ENCODE peak calls at places on chromosomes 4 and X, in eight cellular contexts. One of them, this sample, is unnamed.

GRCh38 chr4:336099-336892 is 1.3 kb upstream of the ZNF141 start:
- DNase-seq in GM23338: peak
- DNase-seq in endothelial cell: peak
- DNase-seq in H1: peak
- DNase-seq in tibial artery: peak
- DNase-seq in neural progenitor cell: peak
- DNase-seq in HFF-Myc: no peak
- DNase-seq in spleen: peak
- DNase-seq in this sample: peak

GRCh38 chrX:145821291-145821897 is 3.8 kb downstream of the SLITRK2 start:
- DNase-seq in GM23338: peak
- DNase-seq in endothelial cell: peak
- DNase-seq in H1: peak
- DNase-seq in tibial artery: no peak
- DNase-seq in neural progenitor cell: peak
- DNase-seq in HFF-Myc: no peak
- DNase-seq in spleen: no peak
- DNase-seq in this sample: peak

GRCh38 chr4:47510506-47511143 is 25.6 kb downstream of the ATP10D start:
- DNase-seq in GM23338: no peak
- DNase-seq in endothelial cell: no peak
- DNase-seq in H1: no peak
- DNase-seq in tibial artery: no peak
- DNase-seq in neural progenitor cell: no peak
- DNase-seq in HFF-Myc: no peak
- DNase-seq in spleen: no peak
- DNase-seq in this sample: peak

GRCh38 chr4:74451214-74451661 is 6.3 kb downstream of the AREG start:
- DNase-seq in GM23338: peak
- DNase-seq in endothelial cell: no peak
- DNase-seq in H1: no peak
- DNase-seq in tibial artery: no peak
- DNase-seq in neural progenitor cell: no peak
- DNase-seq in HFF-Myc: no peak
- DNase-seq in spleen: no peak
- DNase-seq in this sample: no peak

GRCh38 chr4:40335508-40335860 is 351 bp downstream of the CHRNA9 start:
- DNase-seq in GM23338: no peak
- DNase-seq in endothelial cell: no peak
- DNase-seq in H1: no peak
- DNase-seq in tibial artery: no peak
- DNase-seq in neural progenitor cell: no peak
- DNase-seq in HFF-Myc: no peak
- DNase-seq in spleen: no peak
- DNase-seq in this sample: no peak

GRCh38 chr4:81314897-81315470 is 100.0 kb upstream of the PRKG2 start:
- DNase-seq in GM23338: no peak
- DNase-seq in endothelial cell: no peak
- DNase-seq in H1: no peak
- DNase-seq in tibial artery: no peak
- DNase-seq in neural progenitor cell: no peak
- DNase-seq in HFF-Myc: no peak
- DNase-seq in spleen: no peak
- DNase-seq in this sample: no peak

GRCh38 chr4:1026115-1026514 is 14.7 kb downstream of the FGFRL1 start:
- DNase-seq in GM23338: no peak
- DNase-seq in endothelial cell: no peak
- DNase-seq in H1: no peak
- DNase-seq in tibial artery: no peak
- DNase-seq in neural progenitor cell: no peak
- DNase-seq in HFF-Myc: no peak
- DNase-seq in spleen: no peak
- DNase-seq in this sample: peak

GRCh38 chr4:185071412-185071811 is 53.1 kb downstream of the HELT start:
- DNase-seq in GM23338: no peak
- DNase-seq in endothelial cell: no peak
- DNase-seq in H1: no peak
- DNase-seq in tibial artery: no peak
- DNase-seq in neural progenitor cell: peak
- DNase-seq in HFF-Myc: no peak
- DNase-seq in spleen: no peak
- DNase-seq in this sample: no peak

GRCh38 chr4:128663325-128663724 is 146.2 kb upstream of the JADE1 start:
- DNase-seq in GM23338: no peak
- DNase-seq in endothelial cell: no peak
- DNase-seq in H1: no peak
- DNase-seq in tibial artery: no peak
- DNase-seq in neural progenitor cell: no peak
- DNase-seq in HFF-Myc: no peak
- DNase-seq in spleen: no peak
- DNase-seq in this sample: peak

GRCh38 chr4:41204400-41204978 is 9.9 kb downstream of the APBB2 start:
- DNase-seq in GM23338: no peak
- DNase-seq in endothelial cell: no peak
- DNase-seq in H1: no peak
- DNase-seq in tibial artery: no peak
- DNase-seq in neural progenitor cell: no peak
- DNase-seq in HFF-Myc: no peak
- DNase-seq in spleen: no peak
- DNase-seq in this sample: no peak

GRCh38 chrX:136162827-136163427 is 15.6 kb downstream of the FHL1 start:
- DNase-seq in GM23338: peak
- DNase-seq in endothelial cell: peak
- DNase-seq in H1: peak
- DNase-seq in tibial artery: no peak
- DNase-seq in neural progenitor cell: peak
- DNase-seq in HFF-Myc: no peak
- DNase-seq in spleen: no peak
- DNase-seq in this sample: peak

GRCh38 chrX:44872319-44872816 is 620 bp upstream of the KDM6A start:
- DNase-seq in GM23338: peak
- DNase-seq in endothelial cell: peak
- DNase-seq in H1: no peak
- DNase-seq in tibial artery: peak
- DNase-seq in neural progenitor cell: no peak
- DNase-seq in HFF-Myc: no peak
- DNase-seq in spleen: peak
- DNase-seq in this sample: peak

DNA sequence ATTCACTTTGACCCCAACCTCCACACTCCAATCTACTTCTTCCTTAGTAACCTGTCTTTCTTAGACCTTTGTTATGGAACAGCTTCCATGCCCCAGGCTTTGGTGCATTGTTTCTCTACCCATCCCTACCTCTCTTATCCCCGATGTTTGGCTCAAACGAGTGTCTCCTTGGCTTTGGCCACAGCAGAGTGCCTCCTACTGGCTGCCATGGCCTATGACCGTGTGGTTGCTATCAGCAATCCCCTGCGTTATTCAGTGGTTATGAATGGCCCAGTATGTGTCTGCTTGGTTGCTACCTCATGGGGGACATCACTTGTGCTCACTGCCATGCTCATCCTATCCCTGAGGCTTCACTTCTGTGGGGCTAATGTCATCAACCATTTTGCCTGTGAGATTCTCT is 344 bp downstream of the OR13H1 start:
- DNase-seq in GM23338: no peak
- DNase-seq in endothelial cell: no peak
- DNase-seq in H1: no peak
- DNase-seq in tibial artery: no peak
- DNase-seq in neural progenitor cell: no peak
- DNase-seq in HFF-Myc: no peak
- DNase-seq in spleen: no peak
- DNase-seq in this sample: no peak
- TF ChIP-seq CTCF in GM23338: peak
- TF ChIP-seq CTCF in endothelial cell: no peak
- TF ChIP-seq CTCF in H1: no peak
- TF ChIP-seq CTCF in tibial artery: no peak
- TF ChIP-seq CTCF in neural progenitor cell: no peak
- TF ChIP-seq CTCF in HFF-Myc: no peak
- TF ChIP-seq CTCF in spleen: no peak
- TF ChIP-seq CTCF in this sample: no peak

GRCh38 chr4:170090667-170091052 is 904 bp upstream of the AADAT start:
- DNase-seq in GM23338: no peak
- DNase-seq in endothelial cell: no peak
- DNase-seq in H1: no peak
- DNase-seq in tibial artery: no peak
- DNase-seq in neural progenitor cell: no peak
- DNase-seq in HFF-Myc: no peak
- DNase-seq in spleen: no peak
- DNase-seq in this sample: no peak

GRCh38 chr4:170088686-170089085 is 1.1 kb downstream of the AADAT start:
- DNase-seq in GM23338: no peak
- DNase-seq in endothelial cell: no peak
- DNase-seq in H1: no peak
- DNase-seq in tibial artery: no peak
- DNase-seq in neural progenitor cell: no peak
- DNase-seq in HFF-Myc: no peak
- DNase-seq in spleen: no peak
- DNase-seq in this sample: no peak

GRCh38 chr4:170091069-170091696 is 1.4 kb upstream of the AADAT start:
- DNase-seq in GM23338: peak
- DNase-seq in endothelial cell: no peak
- DNase-seq in H1: peak
- DNase-seq in tibial artery: no peak
- DNase-seq in neural progenitor cell: no peak
- DNase-seq in HFF-Myc: no peak
- DNase-seq in spleen: no peak
- DNase-seq in this sample: no peak

GRCh38 chr4:170089274-170089742 is 448 bp downstream of the AADAT start:
- DNase-seq in GM23338: peak
- DNase-seq in endothelial cell: peak
- DNase-seq in H1: no peak
- DNase-seq in tibial artery: no peak
- DNase-seq in neural progenitor cell: peak
- DNase-seq in HFF-Myc: no peak
- DNase-seq in spleen: no peak
- DNase-seq in this sample: peak

DNA sequence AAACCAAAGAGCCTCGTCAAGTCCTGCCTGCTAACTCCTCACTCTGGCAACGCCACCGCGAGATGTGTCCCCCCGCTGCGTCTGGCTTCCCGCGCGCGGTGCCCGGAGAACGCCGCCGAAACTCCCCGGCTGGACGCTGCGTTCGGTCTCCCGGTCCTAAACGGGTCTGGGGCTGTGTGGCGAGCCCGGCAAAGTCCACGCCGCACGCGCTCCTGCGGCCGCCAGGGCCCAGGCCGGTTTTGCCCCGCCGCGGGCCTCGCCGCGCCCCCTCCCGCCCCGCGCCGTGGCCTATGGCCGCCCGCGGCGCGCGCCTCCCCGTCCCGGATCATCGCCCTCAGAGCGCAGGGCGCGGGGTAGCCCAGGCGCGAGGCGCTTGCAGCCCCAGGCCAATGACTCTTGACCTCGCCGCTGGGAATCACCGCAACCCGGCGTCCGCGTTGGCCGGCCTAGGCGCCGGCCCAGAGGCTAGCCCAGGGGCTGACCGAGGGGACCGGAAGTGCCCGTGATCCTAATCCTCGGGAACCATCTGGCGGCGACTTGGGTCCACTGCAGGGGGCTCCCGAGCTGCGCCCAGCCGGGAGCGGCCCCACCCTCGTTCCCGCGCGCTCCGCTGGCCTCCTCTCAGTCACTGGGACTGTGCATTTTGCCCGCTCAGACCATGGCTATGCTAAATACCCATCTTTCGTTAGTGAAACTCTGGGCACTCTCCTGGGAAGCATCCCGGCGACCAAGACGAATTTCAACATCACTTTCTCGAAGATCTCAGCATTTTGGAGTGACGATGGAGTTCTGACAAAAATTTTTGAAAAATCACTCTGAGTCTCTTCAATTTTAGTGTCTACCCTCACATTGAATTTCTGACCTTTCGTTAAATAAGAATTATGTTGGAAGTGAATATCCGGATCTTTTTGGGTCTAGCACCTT is at the start of gene AADAT:
- DNase-seq in GM23338: peak
- DNase-seq in endothelial cell: peak
- DNase-seq in H1: peak
- DNase-seq in tibial artery: peak
- DNase-seq in neural progenitor cell: peak
- DNase-seq in HFF-Myc: peak
- DNase-seq in spleen: peak
- DNase-seq in this sample: peak
- TF ChIP-seq CTCF in GM23338: peak
- TF ChIP-seq CTCF in endothelial cell: peak
- TF ChIP-seq CTCF in H1: peak
- TF ChIP-seq CTCF in tibial artery: peak
- TF ChIP-seq CTCF in neural progenitor cell: peak
- TF ChIP-seq CTCF in HFF-Myc: peak
- TF ChIP-seq CTCF in spleen: peak
- TF ChIP-seq CTCF in this sample: no peak

DNA sequence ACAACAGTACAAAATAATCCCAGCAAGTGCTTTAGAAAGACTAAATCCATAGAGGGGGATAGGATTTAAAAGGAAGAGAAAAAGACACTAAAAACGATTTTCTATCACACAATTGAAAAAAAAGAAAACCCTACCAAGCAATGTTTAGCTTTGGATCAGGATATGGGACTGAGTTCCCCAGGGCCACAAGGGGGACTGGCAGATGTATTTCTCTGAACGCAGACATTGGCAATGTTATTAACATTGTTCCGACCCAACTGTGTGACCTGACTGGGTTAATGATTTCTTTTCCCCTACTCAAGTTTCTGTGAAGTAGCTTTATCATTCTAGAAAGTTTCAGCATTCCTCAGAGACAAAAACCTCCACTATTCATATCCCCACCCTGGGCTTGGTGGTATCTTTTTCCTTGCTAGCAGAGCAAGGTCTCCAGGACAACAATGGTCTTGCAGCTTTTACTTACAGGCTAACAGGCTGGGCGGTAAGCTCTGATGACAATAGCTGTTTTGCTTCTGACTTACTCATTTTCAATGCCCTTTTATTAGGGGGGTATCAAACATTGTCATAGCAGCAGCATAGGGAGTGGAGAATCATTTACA is 25.8 kb downstream of the SLC7A11 start:
- DNase-seq in GM23338: peak
- DNase-seq in endothelial cell: no peak
- DNase-seq in H1: no peak
- DNase-seq in tibial artery: no peak
- DNase-seq in neural progenitor cell: peak
- DNase-seq in HFF-Myc: no peak
- DNase-seq in spleen: no peak
- DNase-seq in this sample: no peak
- TF ChIP-seq CTCF in GM23338: peak
- TF ChIP-seq CTCF in endothelial cell: no peak
- TF ChIP-seq CTCF in H1: peak
- TF ChIP-seq CTCF in tibial artery: no peak
- TF ChIP-seq CTCF in neural progenitor cell: peak
- TF ChIP-seq CTCF in HFF-Myc: no peak
- TF ChIP-seq CTCF in spleen: no peak
- TF ChIP-seq CTCF in this sample: no peak

DNA sequence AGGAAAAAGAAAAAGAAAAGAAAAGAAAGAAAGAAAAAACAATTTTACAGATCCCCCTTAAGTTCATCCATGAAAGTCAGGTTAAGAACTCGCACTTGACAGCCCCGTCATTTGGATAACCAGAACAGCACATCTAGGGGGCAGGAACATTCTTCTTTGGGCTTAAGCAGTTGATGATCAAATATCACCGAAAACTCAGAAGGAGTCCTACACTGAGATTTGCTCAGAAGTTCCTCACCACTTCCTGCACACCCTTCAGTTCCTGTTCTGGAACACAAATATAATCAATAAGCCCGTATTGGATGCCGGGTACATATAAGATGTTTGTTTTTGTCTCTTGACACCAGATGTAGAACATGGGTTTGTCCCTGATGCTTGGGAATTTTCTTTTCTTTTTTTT is 14.7 kb downstream of the NLGN3 start:
- DNase-seq in GM23338: no peak
- DNase-seq in endothelial cell: no peak
- DNase-seq in H1: no peak
- DNase-seq in tibial artery: no peak
- DNase-seq in neural progenitor cell: no peak
- DNase-seq in HFF-Myc: no peak
- DNase-seq in spleen: no peak
- DNase-seq in this sample: no peak
- TF ChIP-seq CTCF in GM23338: no peak
- TF ChIP-seq CTCF in endothelial cell: no peak
- TF ChIP-seq CTCF in H1: no peak
- TF ChIP-seq CTCF in tibial artery: no peak
- TF ChIP-seq CTCF in neural progenitor cell: no peak
- TF ChIP-seq CTCF in HFF-Myc: no peak
- TF ChIP-seq CTCF in spleen: no peak
- TF ChIP-seq CTCF in this sample: no peak

This sample was measured in GM10248.